ENCODE peak calls at places on chromosome 2, in nine cellular contexts. B, H, S, W, X, D, O, V and J are unnamed samples.

GRCh38 chr2:200810252-200810650 is 1.5 kb upstream of the BZW1 start:
- DNase-seq in W (no peak), V (peak; percentile 56), D (no peak), X (peak; percentile 84), O (no peak), H (no peak), S (no peak), B (no peak), J (no peak)

GRCh38 chr2:172968061-172968469 is 107.6 kb upstream of the MAP3K20 start:
- DNase-seq in X (peak; percentile 98), O (no peak), S (no peak), D (no peak), W (peak; percentile 39), B (no peak), V (peak; percentile 44), H (no peak), J (no peak)

GRCh38 chr2:38123862-38124261 is 47.9 kb upstream of the CYP1B1 start:
- DNase-seq in B (no peak), X (no peak), W (no peak), O (no peak), S (no peak), H (peak; percentile 64), V (no peak), D (no peak), J (no peak)

GRCh38 chr2:229375241-229375640 is 104.2 kb upstream of the PID1 start:
- DNase-seq in H (no peak), O (no peak), W (no peak), S (no peak), D (no peak), V (no peak), B (no peak), X (no peak), J (no peak)

GRCh38 chr2:210663574-210663973 is 107.2 kb downstream of the CPS1 start:
- DNase-seq in D (no peak), B (no peak), W (no peak), S (no peak), V (no peak), X (peak; percentile 3), O (no peak), H (no peak), J (peak; percentile 40)

GRCh38 chr2:60844105-60844504 is 37.3 kb upstream of the REL start:
- DNase-seq in O (no peak), H (no peak), X (no peak), W (no peak), B (no peak), D (no peak), S (no peak), V (no peak), J (no peak)

GRCh38 chr2:30157616-30158015 is 10.8 kb downstream of the YPEL5 start:
- DNase-seq in X (no peak), B (no peak), H (no peak), O (no peak), S (no peak), V (no peak), W (no peak), D (no peak), J (no peak)

GRCh38 chr2:278312-278932 is 9.5 kb downstream of the ALKAL2 start:
- DNase-seq in S (no peak), B (no peak), O (no peak), H (peak; percentile 82), W (no peak), V (no peak), D (no peak), X (no peak), J (no peak)

GRCh38 chr2:105793230-105793975 is 48.7 kb downstream of the NCK2 start:
- DNase-seq in B (no peak), X (no peak), V (no peak), H (no peak), D (no peak), W (no peak), O (no peak), S (no peak), J (no peak)

GRCh38 chr2:238286095-238286494 is 2.3 kb downstream of the PER2 start:
- DNase-seq in H (no peak), D (no peak), X (no peak), O (no peak), V (no peak), W (no peak), B (no peak), S (no peak), J (no peak)

GRCh38 chr2:152890746-152891145 is 172.3 kb downstream of the ARL6IP6 start:
- DNase-seq in B (no peak), O (no peak), W (no peak), D (no peak), V (no peak), S (no peak), X (no peak), H (no peak), J (no peak)

GRCh38 chr2:165114345-165114943 is 89.4 kb downstream of the SCN3A start:
- DNase-seq in X (no peak), O (no peak), S (no peak), V (no peak), D (no peak), B (no peak), W (no peak), H (no peak), J (no peak)

GRCh38 chr2:130808482-130809268 is 28.0 kb upstream of the ARHGEF4 start:
- DNase-seq in S (no peak), B (peak; percentile 57), W (no peak), X (no peak), O (no peak), H (no peak), D (no peak), V (no peak), J (no peak)

GRCh38 chr2:183172220-183172887 is 48.1 kb downstream of the NUP35 start:
- DNase-seq in D (no peak), V (no peak), S (no peak), H (no peak), W (no peak), X (no peak), B (no peak), O (no peak), J (no peak)

GRCh38 chr2:96832751-96833507 is 10.9 kb downstream of the ANKRD23 start:
- DNase-seq in W (peak; percentile 33), O (no peak), X (no peak), S (peak; percentile 81), H (no peak), B (peak; percentile 85), D (no peak), V (peak; percentile 86), J (no peak)

GRCh38 chr2:10132043-10132575 is 9.6 kb downstream of the RRM2 start:
- DNase-seq in X (no peak), H (no peak), W (no peak), O (no peak), S (peak; percentile 17), D (no peak), V (no peak), B (peak; percentile 6), J (no peak)

GRCh38 chr2:10135296-10136089 is 13.0 kb downstream of the RRM2 start:
- DNase-seq in X (no peak), S (no peak), O (no peak), B (peak; percentile 8), W (no peak), V (no peak), D (no peak), H (no peak), J (no peak)

GRCh38 chr2:10132596-10132995 is 10.1 kb downstream of the RRM2 start:
- DNase-seq in V (no peak), O (no peak), H (no peak), B (peak; percentile 51), X (no peak), D (no peak), W (no peak), S (no peak), J (no peak)

GRCh38 chr2:10136187-10136934 is 13.8 kb downstream of the RRM2 start:
- DNase-seq in D (no peak), W (no peak), V (no peak), X (no peak), O (no peak), B (peak; percentile 45), H (no peak), S (peak; percentile 29), J (no peak)

GRCh38 chr2:10133007-10133647 is 10.6 kb downstream of the RRM2 start:
- DNase-seq in S (peak; percentile 28), W (no peak), O (no peak), B (peak; percentile 47), X (no peak), H (no peak), V (no peak), D (no peak), J (no peak)
- TF ChIP-seq POLR2AphosphoS5 in S (no peak), W (no peak), O (no peak), B (no peak), X (no peak), H (no peak), V (no peak), D (no peak), J (no peak)

DNA sequence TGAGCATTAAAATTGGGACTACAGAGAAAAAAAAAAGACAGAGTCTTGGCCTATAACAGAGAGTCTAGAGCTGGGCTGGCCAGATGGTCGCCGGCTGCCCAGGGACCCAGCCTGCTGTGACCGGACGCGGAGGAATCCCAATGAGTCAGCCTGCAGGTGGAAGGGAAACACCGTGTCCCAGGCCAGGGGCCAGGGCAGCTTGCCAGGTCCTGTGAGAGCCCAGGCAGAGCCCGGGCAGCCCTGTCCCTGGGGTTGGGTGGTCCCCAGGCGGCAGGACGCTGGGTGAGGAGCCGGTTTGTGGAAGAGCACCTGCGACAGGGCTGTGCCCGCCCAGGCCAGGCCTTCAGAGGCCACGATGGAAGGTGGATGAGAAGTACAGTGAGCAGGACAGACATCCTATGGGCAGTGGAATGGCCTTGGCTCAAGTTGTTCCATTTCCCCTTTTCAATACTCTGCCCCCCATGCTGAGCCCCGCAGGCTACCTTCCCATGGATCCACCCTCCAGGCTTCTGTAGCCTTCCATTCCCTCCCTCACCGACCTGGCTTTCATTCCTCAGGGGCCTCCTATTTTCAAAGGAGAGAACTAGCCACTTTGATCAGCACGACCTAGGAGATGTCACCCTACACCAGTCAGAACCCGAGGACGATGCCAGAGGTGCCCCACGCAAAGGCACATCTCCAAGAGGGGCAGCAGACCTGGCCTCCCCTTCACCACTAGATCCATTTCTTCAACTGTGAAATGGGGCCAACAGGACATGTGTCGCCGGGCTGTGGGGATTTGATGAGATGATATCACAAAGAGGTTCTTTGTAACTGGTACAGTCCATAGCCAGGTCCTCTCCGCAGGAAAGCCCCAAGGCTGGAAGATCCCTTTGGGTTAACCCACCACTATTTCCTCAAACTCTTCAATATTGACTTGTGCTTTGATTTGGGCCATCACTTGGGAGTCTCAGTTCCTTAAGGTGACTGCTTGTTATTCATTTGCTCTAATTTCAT is 87.5 kb downstream of the POLR1A start:
- DNase-seq in D (peak; percentile 24), X (peak; percentile 66), S (peak; percentile 68), H (no peak), W (no peak), B (peak; percentile 82), V (peak; percentile 67), O (no peak), J (no peak)
- TF ChIP-seq POLR2AphosphoS5 in D (peak; percentile 37), X (peak; percentile 64), S (peak; percentile 40), H (peak; percentile 40), W (no peak), B (peak; percentile 6), V (no peak), O (no peak), J (peak; percentile 22)

GRCh38 chr2:100938031-100939026 is 63.8 kb upstream of the RPL31 start:
- DNase-seq in B (no peak), V (no peak), H (no peak), O (no peak), X (peak; percentile 32), S (no peak), D (no peak), W (no peak), J (no peak)
- TF ChIP-seq POLR2AphosphoS5 in B (no peak), V (no peak), H (no peak), O (no peak), X (no peak), S (no peak), D (no peak), W (no peak), J (no peak)

GRCh38 chr2:240231838-240232244 is 91.4 kb upstream of the OTOS start:
- DNase-seq in H (no peak), B (peak; percentile 51), V (peak; percentile 14), W (no peak), S (peak; percentile 57), X (no peak), D (peak; percentile 4), O (no peak), J (no peak)
- TF ChIP-seq POLR2AphosphoS5 in H (no peak), B (no peak), V (no peak), W (no peak), S (no peak), X (no peak), D (no peak), O (no peak), J (no peak)